ENCODE peak calls at places on chromosomes 3 and 15, in six cellular contexts. Q, L, E, R, P and N are unnamed samples.

GRCh38 chr3:151443583-151443982 is 17.3 kb downstream of the IGSF10 start:
- DNase-seq in E (no peak), L (no peak), Q (no peak), P (no peak), R (peak), N (no peak)

GRCh38 chr3:15860014-15860934 is 62.5 kb upstream of the ANKRD28 start:
- DNase-seq in E (no peak), Q (peak), P (peak), L (peak), R (peak), N (no peak)

GRCh38 chr3:188316723-188317070 is 162.7 kb downstream of the LPP start:
- DNase-seq in P (no peak), Q (no peak), L (no peak), E (no peak), R (no peak), N (no peak)

GRCh38 chr3:107220538-107220937 is 156.7 kb upstream of the CCDC54 start:
- DNase-seq in R (no peak), Q (no peak), E (no peak), P (no peak), L (no peak), N (no peak)

GRCh38 chr3:128993461-128994172 is at the start of gene CFAP92:
- DNase-seq in R (no peak), Q (peak), E (peak), L (peak), P (peak), N (peak)

GRCh38 chr3:138479355-138479964 is 45.0 kb downstream of the ESYT3 start:
- DNase-seq in Q (peak), R (peak), L (peak), E (peak), P (no peak), N (no peak)

GRCh38 chr15:57017024-57017423 is 98.6 kb downstream of the TCF12 start:
- DNase-seq in Q (peak), L (no peak), E (no peak), R (peak), P (no peak), N (no peak)

GRCh38 chr3:128547368-128547987 is 54.5 kb upstream of the GATA2 start:
- DNase-seq in P (no peak), E (no peak), Q (peak), R (peak), L (no peak), N (no peak)

GRCh38 chr3:123832712-123833397 is 51.3 kb downstream of the MYLK start:
- DNase-seq in E (no peak), L (no peak), P (no peak), Q (no peak), R (no peak), N (no peak)

GRCh38 chr3:30693470-30694120 is 87.2 kb downstream of the TGFBR2 start:
- DNase-seq in E (no peak), R (peak), Q (peak), L (peak), P (peak), N (peak)

GRCh38 chr15:51335538-51335961 is 2.8 kb downstream of the CYP19A1 start:
- DNase-seq in E (no peak), Q (no peak), P (no peak), R (peak), L (no peak), N (no peak)

GRCh38 chr3:10164546-10165393 is at the start of gene IRAK2:
- DNase-seq in L (no peak), E (peak), P (peak), R (peak), Q (peak), N (no peak)

GRCh38 chr3:27422617-27423016 is 53.4 kb upstream of the NEK10 start:
- DNase-seq in E (no peak), Q (no peak), P (no peak), R (no peak), L (no peak), N (no peak)

GRCh38 chr3:103381286-103381685 is 946.5 kb downstream of the ZPLD1 start:
- DNase-seq in R (no peak), Q (no peak), E (no peak), P (no peak), L (no peak), N (no peak)

GRCh38 chr15:48596415-48596814 is 49.1 kb downstream of the FBN1 start:
- DNase-seq in L (no peak), E (no peak), Q (no peak), R (no peak), P (peak), N (no peak)

GRCh38 chr3:122958290-122958689 is 69.3 kb downstream of the SEMA5B start:
- DNase-seq in E (no peak), P (no peak), Q (no peak), R (no peak), L (no peak), N (no peak)

GRCh38 chr15:41443275-41443674 is 26.4 kb downstream of the RTF1 start:
- DNase-seq in Q (peak), E (no peak), L (no peak), P (no peak), R (no peak), N (no peak)

GRCh38 chr3:105448338-105448982 is 81.8 kb downstream of the ALCAM start:
- DNase-seq in Q (no peak), L (no peak), E (no peak), R (no peak), P (no peak), N (no peak)

GRCh38 chr3:179149239-179149887 is 1.2 kb downstream of the PIK3CA start:
- DNase-seq in R (peak), Q (peak), L (no peak), P (peak), E (peak), N (no peak)

GRCh38 chr3:108106031-108106430 is 15.2 kb upstream of the CD47 start:
- DNase-seq in E (no peak), R (no peak), Q (no peak), L (no peak), P (no peak), N (no peak)

GRCh38 chr3:46907271-46907670 is 29.8 kb downstream of the PTH1R start:
- DNase-seq in E (no peak), P (no peak), L (no peak), Q (no peak), R (no peak), N (no peak)

GRCh38 chr3:115693868-115694267 is 70.6 kb downstream of the GAP43 start:
- DNase-seq in P (no peak), Q (no peak), E (no peak), R (no peak), L (peak), N (no peak)